ENCODE peak calls at places on chromosomes 5 and 9, in five cellular contexts. Q, I, G, U and D are unnamed samples.

GRCh38 chr9:77912895-77913693 is 118.5 kb downstream of the GNAQ start:
- DNase-seq in Q (no peak), I (peak), G (no peak), U (no peak), D (no peak)

GRCh38 chr5:101390317-101390908 is 487.3 kb upstream of the ST8SIA4 start:
- DNase-seq in Q (peak), I (peak), G (no peak), U (no peak), D (no peak)

GRCh38 chr9:123866497-123866896 is 63.4 kb downstream of the DENND1A start:
- DNase-seq in Q (no peak), I (no peak), G (no peak), U (peak), D (no peak)

GRCh38 chr9:68706579-68707201 is 1.6 kb downstream of the PIP5K1B start:
- DNase-seq in Q (no peak), I (no peak), G (no peak), U (no peak), D (no peak)

GRCh38 chr9:87831159-87831558 is 51.5 kb upstream of the SPATA31E1 start:
- DNase-seq in Q (no peak), I (no peak), G (no peak), U (no peak), D (no peak)

GRCh38 chr5:150272531-150272930 is 17.0 kb downstream of the CAMK2A start:
- DNase-seq in Q (peak), I (peak), G (no peak), U (no peak), D (no peak)

GRCh38 chr9:2053883-2054845 is 39.0 kb downstream of the SMARCA2 start:
- DNase-seq in Q (no peak), I (peak), G (no peak), U (peak), D (no peak)

GRCh38 chr9:129644902-129645301 is 3.0 kb upstream of the ASB6 start:
- DNase-seq in Q (no peak), I (no peak), G (peak), U (no peak), D (no peak)

GRCh38 chr9:129712595-129713524 is 40.0 kb downstream of the PTGES start:
- DNase-seq in Q (no peak), I (no peak), G (no peak), U (no peak), D (no peak)

GRCh38 chr5:158979749-158980521 is 119.8 kb downstream of the EBF1 start:
- DNase-seq in Q (no peak), I (peak), G (peak), U (no peak), D (peak)

GRCh38 chr5:24407486-24407885 is 237.3 kb downstream of the CDH10 start:
- DNase-seq in Q (no peak), I (no peak), G (no peak), U (no peak), D (no peak)

DNA sequence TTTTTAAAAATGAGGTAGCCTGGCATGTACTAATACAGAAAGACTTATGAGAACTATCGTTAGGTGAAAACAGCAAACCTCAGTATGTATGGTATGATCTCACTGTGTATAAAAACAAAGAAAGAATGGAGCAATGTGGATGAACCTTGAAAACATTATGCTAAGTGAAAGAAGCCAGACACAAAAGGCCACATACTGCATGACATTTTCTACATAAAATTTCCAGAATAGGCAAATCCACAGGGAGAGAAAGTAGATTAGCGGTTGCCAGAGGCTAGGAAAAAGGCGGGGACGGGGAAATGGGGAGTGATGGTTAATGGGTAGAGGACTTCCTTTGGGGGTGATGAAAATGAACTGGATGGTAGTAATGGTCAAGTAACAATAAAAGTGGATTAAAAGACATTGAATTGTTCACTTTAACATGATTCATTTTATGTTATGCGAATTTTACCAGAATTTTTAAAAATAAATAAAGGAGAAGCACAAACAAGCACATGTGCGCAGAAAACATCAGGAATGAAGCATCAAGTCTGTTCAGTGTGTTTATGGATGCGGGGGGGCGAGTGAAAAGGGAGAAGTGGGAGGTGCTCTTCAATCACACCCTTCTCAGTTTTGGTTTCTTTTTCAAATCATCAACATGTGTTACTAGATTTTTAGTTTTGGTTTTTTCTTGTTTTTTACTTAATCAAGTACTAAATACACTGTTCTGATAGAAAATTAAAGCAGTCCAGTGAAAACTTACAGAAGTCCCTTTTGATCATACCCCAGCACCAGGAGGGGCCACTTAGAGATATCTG is 16.3 kb downstream of the ROR2 start:
- DNase-seq in Q (peak), I (no peak), G (no peak), U (no peak), D (no peak)
- H3K27ac ChIP-seq in Q (peak), I (no peak), G (no peak), U (no peak), D (no peak)

GRCh38 chr9:132673355-132673754 is 3.1 kb downstream of the GTF3C4 start:
- DNase-seq in Q (peak), I (peak), G (no peak), U (no peak), D (no peak)

GRCh38 chr9:132672413-132672690 is 2.1 kb downstream of the GTF3C4 start:
- DNase-seq in Q (no peak), I (peak), G (no peak), U (no peak), D (no peak)

GRCh38 chr9:132671620-132672412 is 1.6 kb downstream of the GTF3C4 start:
- DNase-seq in Q (no peak), I (peak), G (no peak), U (no peak), D (no peak)

GRCh38 chr9:132677976-132678375 is 7.7 kb downstream of the GTF3C4 start:
- DNase-seq in Q (no peak), I (no peak), G (no peak), U (no peak), D (no peak)

DNA sequence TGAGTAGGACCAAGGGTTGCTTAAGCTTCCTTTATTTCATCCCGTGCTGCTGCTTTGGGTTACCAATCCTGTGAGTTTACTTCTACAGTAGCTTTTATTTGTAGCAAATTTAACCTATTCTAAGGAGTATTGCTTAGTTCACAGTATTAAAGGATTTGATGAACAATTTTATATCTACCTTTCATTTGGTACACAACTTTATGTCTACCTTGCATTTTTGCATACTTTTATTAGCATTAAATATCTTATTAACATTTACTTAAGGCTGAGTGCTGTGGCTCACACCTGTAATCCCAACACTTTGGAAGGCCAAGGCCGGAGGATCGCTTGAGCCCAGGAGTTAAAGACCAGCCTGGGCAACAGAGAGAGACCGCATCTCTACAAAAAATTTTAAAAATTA is 4.2 kb downstream of the GTF3C4 start:
- DNase-seq in Q (no peak), I (no peak), G (no peak), U (no peak), D (no peak)
- H3K27ac ChIP-seq in Q (no peak), I (no peak), G (no peak), U (no peak), D (no peak)

DNA sequence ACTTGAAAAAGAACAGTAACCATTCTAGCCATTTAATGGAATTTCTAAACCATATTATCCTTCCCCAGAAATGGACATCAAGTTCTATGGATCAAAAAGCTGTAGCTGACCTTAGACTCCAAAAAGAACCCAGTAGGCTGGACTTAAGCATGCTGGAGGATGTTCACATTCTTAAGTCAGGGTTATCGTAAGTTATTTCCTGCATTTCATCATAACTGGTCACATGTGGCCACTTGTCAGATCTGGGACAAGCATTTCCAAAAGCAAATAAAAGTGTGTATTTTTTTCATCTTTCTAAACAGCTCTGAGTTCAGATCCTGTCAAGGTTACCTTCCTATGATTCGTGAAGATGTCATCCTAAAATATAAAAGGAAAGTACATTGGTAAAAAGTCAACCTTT is 274.5 kb upstream of the PTGER4 start:
- DNase-seq in Q (no peak), I (peak), G (no peak), U (no peak), D (no peak)
- H3K27ac ChIP-seq in Q (no peak), I (no peak), G (no peak), U (peak), D (no peak)

DNA sequence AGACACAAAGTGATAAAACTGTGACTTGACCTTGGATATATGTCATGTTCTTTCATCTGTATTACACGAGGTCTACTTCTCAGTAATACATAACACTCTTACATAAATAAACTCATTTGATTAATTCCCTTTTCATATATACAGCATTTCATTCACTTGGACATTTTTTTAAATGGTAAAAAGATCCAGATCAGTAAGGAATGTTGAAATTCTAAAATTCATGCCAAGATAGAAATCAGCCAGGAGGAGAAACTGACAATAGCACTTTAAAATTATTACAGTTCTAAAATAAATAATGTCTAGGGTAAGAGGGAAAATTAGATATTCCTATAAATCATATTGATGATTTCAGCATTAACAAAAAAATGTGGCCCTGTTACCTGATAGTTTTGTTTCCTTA is 46.2 kb upstream of the POU5F2 start:
- DNase-seq in Q (no peak), I (no peak), G (no peak), U (no peak), D (no peak)
- H3K27ac ChIP-seq in Q (no peak), I (no peak), G (no peak), U (no peak), D (no peak)